ENCODE peak calls at places on chromosomes 1 and 21, in seven cellular contexts. H is effector CD4-positive, alpha-beta T cell; G is hypothalamus; I is NCI-H1417; Y is GM04504; J is neural progenitor cell; Z is tibial artery. A is an unnamed sample.

GRCh38 chr1:68811806-68812205 is 314.9 kb upstream of the DEPDC1 start:
- DNase-seq in Z (no peak), J (no peak), I (peak), G (no peak), Y (no peak), H (no peak), A (peak)

GRCh38 chr21:41251961-41252642 is 64.5 kb upstream of the FAM3B start:
- DNase-seq in J (no peak), I (no peak), Y (no peak), Z (no peak), G (no peak), H (no peak), A (no peak)

GRCh38 chr1:228546541-228547463 is 59.6 kb downstream of the RNF187 start:
- DNase-seq in Y (no peak), J (no peak), G (no peak), Z (no peak), I (no peak), H (no peak), A (no peak)

GRCh38 chr1:7265771-7266371 is 480.6 kb downstream of the CAMTA1 start:
- DNase-seq in H (no peak), J (no peak), G (no peak), Z (no peak), Y (peak), I (no peak), A (peak)

GRCh38 chr21:29181799-29182470 is 51.5 kb downstream of the MAP3K7CL start:
- DNase-seq in Y (peak), J (no peak), Z (no peak), G (no peak), I (no peak), H (no peak), A (peak)

GRCh38 chr1:21072721-21073120 is 104.0 kb downstream of the EIF4G3 start:
- DNase-seq in H (no peak), Y (no peak), G (no peak), I (no peak), Z (no peak), J (no peak), A (peak)

GRCh38 chr1:113951719-113952118 is 22.6 kb downstream of the HIPK1 start:
- DNase-seq in G (no peak), H (no peak), Y (no peak), Z (no peak), I (no peak), J (no peak), A (no peak)

GRCh38 chr21:16800536-16800935 is 712.3 kb upstream of the CXADR start:
- DNase-seq in I (no peak), H (no peak), G (no peak), J (no peak), Y (no peak), Z (no peak), A (no peak)

GRCh38 chr1:41640141-41640751 is 155.8 kb upstream of the EDN2 start:
- DNase-seq in H (no peak), Y (no peak), Z (no peak), I (no peak), G (no peak), J (no peak), A (no peak)

GRCh38 chr1:237070519-237070918 is 28.5 kb downstream of the RYR2 start:
- DNase-seq in J (no peak), G (no peak), H (no peak), Z (no peak), Y (no peak), I (no peak), A (no peak)

GRCh38 chr1:208047476-208047934 is 136.6 kb upstream of the CD34 start:
- DNase-seq in I (no peak), G (peak), Z (peak), Y (no peak), H (no peak), J (no peak), A (no peak)

A was measured in renal cortical epithelial cell.